ENCODE peak calls at places on chromosomes 1 and 21, in four cellular contexts. One of them, this sample, is unnamed.

GRCh38 chr21:18467715-18468114 is 64.1 kb upstream of the TMPRSS15 start:
- DNase-seq in K562: no peak
- DNase-seq in H1: no peak
- DNase-seq in HepG2: no peak
- DNase-seq in this sample: no peak

GRCh38 chr1:93661829-93662474 is 19.7 kb downstream of the BCAR3 start:
- DNase-seq in K562: peak
- DNase-seq in H1: no peak
- DNase-seq in HepG2: no peak
- DNase-seq in this sample: no peak

GRCh38 chr1:36421649-36422048 is 23.9 kb upstream of the LSM10 start:
- DNase-seq in K562: no peak
- DNase-seq in H1: no peak
- DNase-seq in HepG2: no peak
- DNase-seq in this sample: no peak

GRCh38 chr1:15080328-15081033 is 73.1 kb upstream of the TMEM51 start:
- DNase-seq in K562: no peak
- DNase-seq in H1: no peak
- DNase-seq in HepG2: no peak
- DNase-seq in this sample: no peak

GRCh38 chr1:227730630-227731151 is 4.4 kb downstream of the JMJD4 start:
- DNase-seq in K562: no peak
- DNase-seq in H1: no peak
- DNase-seq in HepG2: peak
- DNase-seq in this sample: no peak

GRCh38 chr1:68116643-68117235 is 66.3 kb upstream of the DIRAS3 start:
- DNase-seq in K562: peak
- DNase-seq in H1: peak
- DNase-seq in HepG2: peak
- DNase-seq in this sample: no peak

GRCh38 chr1:94543003-94543402 is 1.4 kb upstream of the F3 start:
- DNase-seq in K562: no peak
- DNase-seq in H1: no peak
- DNase-seq in HepG2: no peak
- DNase-seq in this sample: no peak

GRCh38 chr1:90149101-90149500 is 154.2 kb downstream of the ZNF326 start:
- DNase-seq in K562: peak
- DNase-seq in H1: peak
- DNase-seq in HepG2: no peak
- DNase-seq in this sample: no peak

GRCh38 chr1:172724746-172725613 is 66.1 kb downstream of the FASLG start:
- DNase-seq in K562: no peak
- DNase-seq in H1: no peak
- DNase-seq in HepG2: no peak
- DNase-seq in this sample: peak

GRCh38 chr1:110615548-110616130 is 9.5 kb upstream of the KCNA2 start:
- DNase-seq in K562: peak
- DNase-seq in H1: peak
- DNase-seq in HepG2: peak
- DNase-seq in this sample: no peak
- TF ChIP-seq HDAC6 in K562: no peak
- TF ChIP-seq HDAC6 in H1: no peak
- TF ChIP-seq HDAC6 in HepG2: no peak
- TF ChIP-seq HDAC6 in this sample: no peak

DNA sequence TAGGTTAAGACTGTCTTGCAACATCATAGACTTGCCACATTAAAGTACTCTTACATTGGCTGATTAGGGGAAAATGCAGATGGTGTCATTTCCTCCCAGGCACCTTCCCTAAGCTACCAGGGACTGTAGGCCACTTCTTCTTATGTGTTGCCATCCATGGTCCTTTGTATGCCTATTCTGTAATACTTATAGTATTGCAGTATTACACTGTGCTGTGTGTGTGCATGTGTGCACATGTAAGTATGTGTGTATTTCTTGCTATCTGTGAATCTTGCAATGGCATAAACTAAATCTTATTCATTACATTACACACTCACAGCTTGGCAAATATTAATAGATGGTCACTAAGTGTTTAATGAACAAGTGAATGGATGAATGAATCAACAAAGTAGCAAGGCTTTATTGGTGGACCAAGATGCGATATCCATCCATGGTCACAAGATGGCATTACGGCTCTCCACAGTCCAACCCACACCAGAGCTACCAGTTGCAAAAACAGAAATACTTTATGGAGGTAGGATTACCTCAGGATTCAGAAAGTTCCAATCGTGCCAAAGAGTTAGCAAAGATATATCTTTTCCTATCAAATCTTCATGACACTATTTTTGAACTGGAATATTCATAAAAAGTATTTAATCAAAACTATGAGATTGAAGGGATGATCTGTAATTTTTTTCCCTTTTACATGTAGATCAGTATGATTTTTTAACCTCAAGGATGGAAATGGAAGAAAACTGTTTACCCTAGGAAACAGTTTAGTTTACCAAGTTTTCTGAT is 160.2 kb downstream of the DENND1B start:
- DNase-seq in K562: peak
- DNase-seq in H1: peak
- DNase-seq in HepG2: peak
- DNase-seq in this sample: peak
- TF ChIP-seq HDAC6 in K562: no peak
- TF ChIP-seq HDAC6 in H1: no peak
- TF ChIP-seq HDAC6 in HepG2: no peak
- TF ChIP-seq HDAC6 in this sample: no peak

DNA sequence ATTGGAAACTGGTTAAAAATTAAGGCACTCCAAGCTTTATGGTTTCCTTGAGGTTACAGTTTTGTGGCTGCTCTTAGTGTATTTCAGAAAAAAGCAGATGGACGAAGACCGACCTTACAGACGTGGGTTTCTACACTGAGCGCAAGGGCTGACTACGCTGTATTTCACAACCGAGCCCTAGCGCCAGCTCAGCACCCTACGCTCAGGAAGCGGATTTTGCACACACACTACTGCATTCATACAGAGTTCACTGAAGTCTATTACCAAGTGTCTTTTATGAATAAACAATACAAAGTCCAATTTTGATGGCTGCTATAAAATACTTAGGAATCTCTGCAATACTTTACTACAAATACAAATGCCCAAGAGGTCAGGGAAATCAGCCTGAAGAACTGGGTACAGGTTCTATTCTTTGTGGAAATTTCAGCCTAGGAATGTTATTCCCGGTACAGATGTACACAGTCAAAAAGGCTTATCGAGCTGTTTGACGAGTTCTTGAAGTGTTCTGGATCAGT is 23.8 kb downstream of the PTTG1IP start:
- DNase-seq in K562: no peak
- DNase-seq in H1: no peak
- DNase-seq in HepG2: no peak
- DNase-seq in this sample: no peak
- TF ChIP-seq HDAC6 in K562: no peak
- TF ChIP-seq HDAC6 in H1: no peak
- TF ChIP-seq HDAC6 in HepG2: no peak
- TF ChIP-seq HDAC6 in this sample: no peak

GRCh38 chr1:6450005-6450450 is 15.9 kb downstream of the TNFRSF25 start:
- DNase-seq in K562: no peak
- DNase-seq in H1: no peak
- DNase-seq in HepG2: peak
- DNase-seq in this sample: no peak

GRCh38 chr1:6447818-6448748 is 17.9 kb downstream of the TNFRSF25 start:
- DNase-seq in K562: no peak
- DNase-seq in H1: peak
- DNase-seq in HepG2: peak
- DNase-seq in this sample: no peak

GRCh38 chr1:6447016-6447817 is 18.8 kb downstream of the TNFRSF25 start:
- DNase-seq in K562: no peak
- DNase-seq in H1: peak
- DNase-seq in HepG2: peak
- DNase-seq in this sample: no peak

GRCh38 chr1:6450943-6451373 is 15.0 kb downstream of the TNFRSF25 start:
- DNase-seq in K562: no peak
- DNase-seq in H1: no peak
- DNase-seq in HepG2: peak
- DNase-seq in this sample: no peak

GRCh38 chr1:6448749-6449631 is 17.0 kb downstream of the TNFRSF25 start:
- DNase-seq in K562: no peak
- DNase-seq in H1: peak
- DNase-seq in HepG2: peak
- DNase-seq in this sample: no peak
- TF ChIP-seq HDAC6 in K562: no peak
- TF ChIP-seq HDAC6 in H1: no peak
- TF ChIP-seq HDAC6 in HepG2: no peak
- TF ChIP-seq HDAC6 in this sample: no peak

GRCh38 chr21:15820327-15820726 is 90.5 kb downstream of the USP25 start:
- DNase-seq in K562: no peak
- DNase-seq in H1: no peak
- DNase-seq in HepG2: no peak
- DNase-seq in this sample: no peak

GRCh38 chr21:15825699-15826098 is 95.9 kb downstream of the USP25 start:
- DNase-seq in K562: no peak
- DNase-seq in H1: no peak
- DNase-seq in HepG2: no peak
- DNase-seq in this sample: no peak

GRCh38 chr21:15823486-15824150 is 93.8 kb downstream of the USP25 start:
- DNase-seq in K562: no peak
- DNase-seq in H1: no peak
- DNase-seq in HepG2: no peak
- DNase-seq in this sample: no peak

GRCh38 chr21:15826147-15826780 is 96.5 kb downstream of the USP25 start:
- DNase-seq in K562: peak
- DNase-seq in H1: no peak
- DNase-seq in HepG2: peak
- DNase-seq in this sample: peak

GRCh38 chr21:15820857-15821256 is 91.1 kb downstream of the USP25 start:
- DNase-seq in K562: no peak
- DNase-seq in H1: no peak
- DNase-seq in HepG2: no peak
- DNase-seq in this sample: no peak
- TF ChIP-seq HDAC6 in K562: no peak
- TF ChIP-seq HDAC6 in H1: no peak
- TF ChIP-seq HDAC6 in HepG2: no peak
- TF ChIP-seq HDAC6 in this sample: no peak

GRCh38 chr1:100597784-100598183 is 59.8 kb downstream of the GPR88 start:
- DNase-seq in K562: no peak
- DNase-seq in H1: no peak
- DNase-seq in HepG2: no peak
- DNase-seq in this sample: no peak
- TF ChIP-seq HDAC6 in K562: no peak
- TF ChIP-seq HDAC6 in H1: no peak
- TF ChIP-seq HDAC6 in HepG2: no peak
- TF ChIP-seq HDAC6 in this sample: no peak

GRCh38 chr1:46136711-46137110 is 4.3 kb upstream of the PIK3R3 start:
- DNase-seq in K562: no peak
- DNase-seq in H1: no peak
- DNase-seq in HepG2: no peak
- DNase-seq in this sample: no peak

GRCh38 chr1:46133181-46133658 is 791 bp upstream of the PIK3R3 start:
- DNase-seq in K562: peak
- DNase-seq in H1: no peak
- DNase-seq in HepG2: no peak
- DNase-seq in this sample: no peak

GRCh38 chr1:46134660-46135331 is 2.4 kb upstream of the PIK3R3 start:
- DNase-seq in K562: no peak
- DNase-seq in H1: no peak
- DNase-seq in HepG2: no peak
- DNase-seq in this sample: peak

GRCh38 chr1:46133946-46134345 is 1.5 kb upstream of the PIK3R3 start:
- DNase-seq in K562: no peak
- DNase-seq in H1: no peak
- DNase-seq in HepG2: no peak
- DNase-seq in this sample: no peak

DNA sequence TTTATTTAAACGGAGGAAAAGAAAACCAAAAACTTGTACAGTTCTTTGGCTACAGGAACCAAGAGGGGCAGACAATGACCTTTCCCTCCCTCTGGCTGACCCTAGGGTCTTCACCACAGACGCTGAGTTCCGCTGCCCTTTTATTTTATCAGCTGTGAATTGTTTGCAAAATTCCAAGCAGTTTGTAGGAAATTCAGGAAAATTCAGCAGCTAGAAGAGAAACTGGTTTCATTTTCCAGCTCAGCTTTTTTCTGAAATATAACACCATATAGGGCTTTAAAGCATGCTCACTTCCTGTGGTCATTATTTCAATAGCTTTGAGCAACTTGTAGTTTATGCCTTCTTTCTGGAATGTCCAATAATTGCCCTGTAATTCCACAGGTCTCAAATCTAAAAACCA is 5.5 kb upstream of the PIK3R3 start:
- DNase-seq in K562: no peak
- DNase-seq in H1: no peak
- DNase-seq in HepG2: no peak
- DNase-seq in this sample: no peak
- TF ChIP-seq HDAC6 in K562: no peak
- TF ChIP-seq HDAC6 in H1: no peak
- TF ChIP-seq HDAC6 in HepG2: no peak
- TF ChIP-seq HDAC6 in this sample: no peak